ENCODE peak calls at places on chromosomes 4 and X, in ten cellular contexts. T is K562, N is transverse colon, R is HCT116, U is stomach, Z is prostate gland, W is suprapubic skin, H is breast epithelium, Y is GM12878, V is upper lobe of left lung. D is an unnamed sample. For H3K27me3, the result is how much of the 10 kb centered on the place peaks cover.

GRCh38 chr4:4423706-4424498 is 37.0 kb downstream of the NSG1 start:
- DNase-seq in T (no peak), N (no peak), R (no peak), U (no peak), Z (no peak), W (no peak), H (no peak), Y (no peak), V (no peak), D (no peak)

GRCh38 chrX:67759018-67759417 is 215.2 kb downstream of the AR start:
- DNase-seq in T (no peak), N (no peak), R (no peak), U (no peak), Z (no peak), W (no peak), H (no peak), Y (no peak), V (no peak), D (no peak)

GRCh38 chr4:57249083-57249482 is 138.9 kb upstream of the IGFBP7 start:
- DNase-seq in T (no peak), N (no peak), R (no peak), U (no peak), Z (no peak), W (no peak), H (no peak), Y (no peak), V (no peak), D (no peak)

GRCh38 chr4:22733816-22734215 is 41.1 kb downstream of the GBA3 start:
- DNase-seq in T (no peak), N (no peak), R (no peak), U (no peak), Z (no peak), W (no peak), H (no peak), Y (no peak), V (no peak), D (no peak)

GRCh38 chr4:4413373-4413725 is 26.4 kb downstream of the NSG1 start:
- DNase-seq in T (no peak), N (no peak), R (no peak), U (no peak), Z (no peak), W (no peak), H (no peak), Y (no peak), V (no peak), D (peak)

GRCh38 chrX:142804085-142804484 is 221.6 kb upstream of the SPANXN4 start:
- DNase-seq in T (peak), N (no peak), R (no peak), U (no peak), Z (no peak), W (no peak), H (no peak), Y (no peak), V (no peak), D (no peak)

GRCh38 chr4:94889961-94890360 is 132.2 kb downstream of the BMPR1B start:
- DNase-seq in T (no peak), N (no peak), R (no peak), U (no peak), Z (no peak), W (no peak), H (peak), Y (no peak), V (no peak), D (no peak)

GRCh38 chr4:160299177-160299576 is 1196.3 kb downstream of the RAPGEF2 start:
- DNase-seq in T (no peak), N (no peak), R (no peak), U (no peak), Z (no peak), W (no peak), H (no peak), Y (no peak), V (no peak), D (no peak)

GRCh38 chrX:123878177-123878576 is 18.3 kb downstream of the XIAP start:
- DNase-seq in T (no peak), N (no peak), R (no peak), U (no peak), Z (no peak), W (no peak), H (no peak), Y (no peak), V (no peak), D (no peak)

GRCh38 chrX:12065251-12065650 is 73.0 kb upstream of the FRMPD4 start:
- DNase-seq in T (peak), N (no peak), R (no peak), U (no peak), Z (no peak), W (no peak), H (no peak), Y (no peak), V (no peak), D (no peak)

GRCh38 chr4:15414601-15415091 is 13.2 kb upstream of the C1QTNF7 start:
- DNase-seq in T (no peak), N (no peak), R (no peak), U (no peak), Z (no peak), W (no peak), H (no peak), Y (no peak), V (no peak), D (no peak)

GRCh38 chrX:2346158-2346557 is 154.6 kb downstream of the DHRSX start:
- DNase-seq in T (no peak), N (no peak), R (no peak), U (no peak), Z (no peak), W (no peak), H (no peak), Y (no peak), V (no peak), D (no peak)

GRCh38 chr4:3244747-3245146 is 4.2 kb upstream of the MSANTD1 start:
- DNase-seq in T (no peak), N (no peak), R (no peak), U (no peak), Z (no peak), W (no peak), H (no peak), Y (no peak), V (no peak), D (no peak)
- TF ChIP-seq POLR2AphosphoS5 in T (no peak), N (no peak), R (no peak), U (no peak), Z (no peak), W (no peak), H (no peak), Y (no peak), V (no peak), D (no peak)

DNA sequence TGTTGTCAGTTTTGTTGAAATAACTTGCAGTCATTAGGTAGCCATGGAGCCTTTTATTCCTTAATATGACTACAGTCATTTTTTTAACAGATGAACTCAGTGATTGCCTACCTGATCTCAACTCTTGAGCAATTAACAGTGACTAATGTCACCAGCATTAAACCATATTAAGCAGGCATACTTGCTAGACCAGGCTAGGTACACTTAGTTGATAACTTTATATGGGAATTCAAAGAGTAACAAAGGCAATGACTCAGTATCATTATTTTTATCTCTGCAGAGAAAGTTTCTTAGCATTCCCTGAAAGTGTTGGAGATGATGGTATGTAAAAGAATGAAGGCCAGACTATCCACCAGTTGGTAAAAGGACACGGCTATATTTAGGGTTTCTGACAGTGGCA is at the start of gene C4orf54:
- DNase-seq in T (no peak), N (no peak), R (no peak), U (no peak), Z (no peak), W (no peak), H (no peak), Y (no peak), V (no peak), D (no peak)
- TF ChIP-seq POLR2A in T (no peak), N (no peak), R (no peak), U (no peak), Z (no peak), W (no peak), H (no peak), Y (no peak), V (no peak), D (no peak)

GRCh38 chrX:132165651-132166050 is 37.8 kb upstream of the FRMD7 start:
- DNase-seq in T (no peak), N (no peak), R (no peak), U (no peak), Z (no peak), W (no peak), H (no peak), Y (no peak), V (no peak), D (no peak)
- H3K27me3 ChIP-seq in T (under half), N (under half), R (under half), U (under half), Z (under half), W (under half), H (under half), Y (under half), V (under half), D (under half)

DNA sequence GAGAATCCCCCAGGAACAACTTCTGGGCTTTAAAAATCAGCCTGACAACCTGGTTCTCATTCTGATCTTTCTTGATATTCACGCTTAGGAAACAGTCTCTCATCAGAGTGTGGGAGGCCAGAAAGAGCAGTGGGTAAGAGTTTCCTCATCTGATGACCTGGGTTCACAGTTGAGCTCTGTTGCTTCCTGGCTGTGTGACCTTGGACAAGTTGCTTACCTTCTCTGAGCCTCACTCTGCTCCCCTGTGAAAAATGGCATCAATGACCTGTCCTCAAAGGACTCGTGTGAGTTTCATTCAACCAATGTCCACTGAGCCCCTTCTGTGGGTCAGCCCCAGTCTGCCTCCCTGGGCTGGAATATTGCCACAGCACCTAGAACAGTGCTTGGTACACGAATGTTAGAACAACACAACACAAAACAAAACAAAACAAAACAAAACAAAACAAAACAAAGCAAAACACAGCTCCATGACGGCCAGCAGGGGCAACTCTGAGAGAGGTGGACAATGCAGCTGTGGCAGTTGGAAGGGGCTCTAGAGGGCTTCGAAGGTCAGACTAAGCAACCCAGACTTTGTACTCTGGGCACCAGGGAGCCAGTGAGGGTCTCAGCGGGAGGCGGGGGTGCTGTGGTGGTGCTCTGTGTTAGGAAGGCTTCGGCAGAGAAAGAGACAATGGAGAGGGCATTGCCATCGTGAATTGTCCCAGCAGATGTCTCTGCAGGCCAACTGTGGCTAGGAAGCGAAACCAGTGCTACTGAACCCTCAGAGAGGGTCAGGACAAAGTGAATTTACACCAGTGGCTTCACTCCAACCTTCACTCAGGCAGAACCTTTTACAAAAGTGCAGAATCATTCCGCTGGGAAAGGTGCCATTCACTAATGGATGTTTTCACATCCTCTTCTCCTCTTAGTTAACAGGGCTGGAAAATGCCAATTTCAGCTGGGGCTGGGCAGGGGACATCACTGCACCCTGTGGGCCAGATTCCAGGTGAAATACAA is 14.3 kb upstream of the C4orf50 start:
- DNase-seq in T (peak), N (no peak), R (no peak), U (peak), Z (no peak), W (no peak), H (no peak), Y (no peak), V (no peak), D (no peak)
- TF ChIP-seq POLR2AphosphoS5 in T (no peak), N (no peak), R (no peak), U (no peak), Z (peak), W (no peak), H (no peak), Y (no peak), V (no peak), D (no peak)

GRCh38 chrX:41333744-41333993 is 293 bp upstream of the DDX3X start:
- DNase-seq in T (peak), N (no peak), R (peak), U (no peak), Z (peak), W (peak), H (no peak), Y (peak), V (peak), D (no peak)

GRCh38 chrX:41332005-41332404 is 2.0 kb upstream of the DDX3X start:
- DNase-seq in T (peak), N (no peak), R (no peak), U (no peak), Z (no peak), W (no peak), H (no peak), Y (no peak), V (no peak), D (no peak)

GRCh38 chrX:41333994-41334865 is at the start of gene DDX3X:
- DNase-seq in T (peak), N (peak), R (peak), U (peak), Z (peak), W (peak), H (peak), Y (peak), V (peak), D (peak)

GRCh38 chrX:41332408-41332987 is 1.5 kb upstream of the DDX3X start:
- DNase-seq in T (peak), N (peak), R (no peak), U (peak), Z (peak), W (no peak), H (peak), Y (no peak), V (peak), D (no peak)

DNA sequence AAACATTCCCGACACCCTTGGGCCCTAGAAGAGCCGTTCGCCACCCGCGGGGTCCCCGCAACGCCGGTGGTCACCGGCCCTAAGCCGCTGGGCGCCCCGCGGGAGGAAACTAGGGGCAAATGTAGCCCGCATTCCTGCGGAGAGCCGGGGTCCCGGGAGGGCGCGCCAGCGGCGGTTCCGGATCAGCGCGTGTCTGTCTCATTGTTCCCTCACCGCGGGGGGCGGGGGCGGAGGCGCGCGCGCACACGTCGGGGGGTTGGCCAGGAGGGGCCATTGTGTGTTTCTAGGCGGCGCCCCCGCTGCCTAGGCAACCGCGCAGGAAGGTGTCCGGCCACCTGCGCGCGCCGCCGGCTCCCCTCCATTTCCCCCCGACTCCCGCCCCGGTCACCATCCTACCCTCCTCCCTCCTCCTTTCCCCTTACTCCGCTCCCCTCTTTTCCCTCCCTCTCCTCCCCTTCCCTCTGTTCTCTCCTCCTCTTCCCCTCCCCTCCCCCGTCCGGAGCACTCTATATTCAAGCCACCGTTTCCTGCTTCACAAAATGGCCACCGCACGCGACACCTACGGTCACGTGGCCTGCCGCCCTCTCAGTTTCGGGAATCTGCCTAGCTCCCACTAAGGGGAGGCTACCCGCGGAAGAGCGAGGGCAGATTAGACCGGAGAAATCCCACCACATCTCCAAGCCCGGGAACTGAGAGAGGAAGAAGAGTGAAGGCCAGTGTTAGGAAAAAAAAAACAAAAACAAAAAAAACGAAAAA is 796 bp upstream of the DDX3X start:
- DNase-seq in T (peak), N (peak), R (peak), U (peak), Z (peak), W (peak), H (peak), Y (peak), V (peak), D (peak)
- TF ChIP-seq POLR2A in T (peak), N (peak), R (no peak), U (peak), Z (peak), W (no peak), H (peak), Y (peak), V (peak), D (no peak)